ENCODE peak calls at places on chromosomes 7 and 10, in four cellular contexts. F, T, U and P are unnamed samples.

GRCh38 chr7:80466638-80467037 is 45.2 kb downstream of the GNAT3 start:
- DNase-seq in F (no peak), T (peak; percentile 8), U (no peak), P (no peak)

GRCh38 chr10:3452234-3452633 is 279.7 kb upstream of the PITRM1 start:
- DNase-seq in F (no peak), T (no peak), U (peak; percentile 95), P (no peak)

GRCh38 chr10:130491698-130492050 is 355.5 kb downstream of the GLRX3 start:
- DNase-seq in F (no peak), T (no peak), U (no peak), P (no peak)

GRCh38 chr10:11849908-11850307 is 26.8 kb downstream of the PROSER2 start:
- DNase-seq in F (peak; percentile 38), T (no peak), U (no peak), P (no peak)

GRCh38 chr7:156577645-156578577 is 62.7 kb upstream of the RNF32 start:
- DNase-seq in F (no peak), T (no peak), U (no peak), P (no peak)

GRCh38 chr10:72794260-72794659 is 99.3 kb upstream of the OIT3 start:
- DNase-seq in F (no peak), T (no peak), U (no peak), P (no peak)

GRCh38 chr7:127629268-127629854 is 11.4 kb upstream of the PAX4 start:
- DNase-seq in F (no peak), T (peak; percentile 61), U (no peak), P (no peak)

GRCh38 chr7:31687024-31687423 is at the start of gene PPP1R17:
- DNase-seq in F (no peak), T (peak; percentile 72), U (no peak), P (no peak)

GRCh38 chr7:105389090-105389650 is 449 bp upstream of the SRPK2 start:
- DNase-seq in F (peak; percentile 46), T (peak; percentile 77), U (peak; percentile 49), P (peak; percentile 57)

GRCh38 chr7:16357921-16358320 is 63.4 kb downstream of the CRPPA start:
- DNase-seq in F (no peak), T (no peak), U (no peak), P (no peak)

GRCh38 chr10:101323495-101323894 is 30.5 kb upstream of the BTRC start:
- DNase-seq in F (no peak), T (peak; percentile 71), U (no peak), P (no peak)

GRCh38 chr10:72515455-72515854 is 110.4 kb downstream of the MICU1 start:
- DNase-seq in F (no peak), T (no peak), U (no peak), P (no peak)

GRCh38 chr7:157472311-157473050 is 135.7 kb downstream of the DNAJB6 start:
- DNase-seq in F (peak; percentile 13), T (no peak), U (no peak), P (peak; percentile 38)

GRCh38 chr7:137978464-137979237 is 23.2 kb downstream of the CREB3L2 start:
- DNase-seq in F (peak; percentile 86), T (no peak), U (peak; percentile 97), P (no peak)

GRCh38 chr10:90893190-90893589 is 21.4 kb downstream of the RPP30 start:
- DNase-seq in F (no peak), T (no peak), U (no peak), P (no peak)

GRCh38 chr10:101085846-101086245 is 24.1 kb downstream of the KAZALD1 start:
- DNase-seq in F (no peak), T (no peak), U (no peak), P (no peak)

GRCh38 chr7:47042669-47043068 is 539.2 kb downstream of the TNS3 start:
- DNase-seq in F (no peak), T (no peak), U (no peak), P (no peak)

GRCh38 chr10:132632851-132633684 is 95.5 kb downstream of the INPP5A start:
- DNase-seq in F (no peak), T (no peak), U (peak; percentile 44), P (no peak)

GRCh38 chr10:132632091-132632561 is 94.5 kb downstream of the INPP5A start:
- DNase-seq in F (no peak), T (peak; percentile 41), U (no peak), P (peak; percentile 51)

GRCh38 chr10:132636358-132636757 is 98.8 kb downstream of the INPP5A start:
- DNase-seq in F (no peak), T (no peak), U (no peak), P (peak; percentile 27)

GRCh38 chr10:132634947-132635271 is 97.3 kb downstream of the INPP5A start:
- DNase-seq in F (no peak), T (no peak), U (no peak), P (no peak)

GRCh38 chr10:132634241-132634946 is 96.8 kb downstream of the INPP5A start:
- DNase-seq in F (no peak), T (no peak), U (no peak), P (peak; percentile 27)
- H3K27ac ChIP-seq in F (peak overlapping the region; percentile 94), T (no peak overlapping the region), U (no peak overlapping the region), P (no peak overlapping the region)

GRCh38 chr7:134316539-134317344 is at the start of gene SLC35B4:
- DNase-seq in F (peak; percentile 97), T (peak; percentile 98), U (peak; percentile 98), P (peak; percentile 99)
- TF ChIP-seq CTCF in F (peak; percentile 38), T (peak; percentile 29), U (peak; percentile 49), P (peak; percentile 37)

GRCh38 chr10:122657734-122658133 is 41.9 kb downstream of the C10orf120 start:
- DNase-seq in F (no peak), T (no peak), U (no peak), P (no peak)
- H3K27me3 ChIP-seq in F (no peaks in the 10 kb centered on the region), T (no peaks in the 10 kb centered on the region), U (no peaks in the 10 kb centered on the region), P (no peaks in the 10 kb centered on the region)

GRCh38 chr7:140448781-140449180 is 30.5 kb downstream of the MKRN1 start:
- DNase-seq in F (no peak), T (no peak), U (no peak), P (no peak)
- H3K27ac ChIP-seq in F (no peak overlapping the region), T (no peak overlapping the region), U (no peak overlapping the region), P (no peak overlapping the region)